ENCODE peak calls at places on chromosome 2, in seven cellular contexts. Y is SK-N-SH, J is GM12865, I is astrocyte of the spinal cord, K is fibroblast of pulmonary artery, D is choroid plexus epithelial cell, W is HCT116. B is an unnamed sample.

GRCh38 chr2:200223385-200223784 is 83.1 kb upstream of the SPATS2L start:
- DNase-seq in D (no peak), K (peak; percentile 27), Y (no peak), W (no peak), I (no peak), J (no peak), B (no peak)

GRCh38 chr2:10392100-10392499 is 56.0 kb downstream of the ODC1 start:
- DNase-seq in K (no peak), Y (no peak), D (no peak), W (no peak), J (no peak), I (no peak), B (no peak)

GRCh38 chr2:62724886-62725711 is 19.6 kb downstream of the EHBP1 start:
- DNase-seq in J (no peak), D (no peak), I (no peak), W (peak; percentile 22), Y (peak; percentile 45), K (no peak), B (peak; percentile 33)

GRCh38 chr2:134391751-134392160 is 137.9 kb downstream of the MGAT5 start:
- DNase-seq in W (peak; percentile 23), J (peak; percentile 55), D (peak; percentile 58), Y (no peak), K (no peak), I (no peak), B (peak; percentile 73)

GRCh38 chr2:217076651-217077232 is 216.9 kb upstream of the TNP1 start:
- DNase-seq in Y (no peak), D (no peak), J (no peak), W (no peak), I (no peak), K (no peak), B (no peak)

GRCh38 chr2:187775651-187776050 is 221.4 kb upstream of the TFPI start:
- DNase-seq in J (no peak), D (no peak), Y (no peak), K (no peak), W (no peak), I (no peak), B (peak; percentile 49)

GRCh38 chr2:233847248-233847898 is 7.0 kb downstream of the HJURP start:
- DNase-seq in K (no peak), D (no peak), I (no peak), Y (no peak), J (no peak), W (no peak), B (no peak)

GRCh38 chr2:32485399-32485798 is 128.6 kb downstream of the BIRC6 start:
- DNase-seq in W (no peak), J (no peak), D (peak; percentile 46), K (peak; percentile 16), Y (no peak), I (peak; percentile 74), B (no peak)

GRCh38 chr2:36812196-36812595 is 115.7 kb downstream of the VIT start:
- DNase-seq in K (peak; percentile 8), W (peak; percentile 22), D (no peak), Y (peak; percentile 53), J (no peak), I (no peak), B (no peak)

GRCh38 chr2:30971291-30972025 is 164.2 kb upstream of the CAPN13 start:
- DNase-seq in W (no peak), K (no peak), J (no peak), Y (no peak), I (no peak), D (no peak), B (no peak)

GRCh38 chr2:56505885-56506284 is 322.1 kb downstream of the CCDC85A start:
- DNase-seq in J (no peak), I (no peak), Y (no peak), K (no peak), D (no peak), W (no peak), B (peak; percentile 3)

GRCh38 chr2:115739574-115739973 is 1297.1 kb downstream of the DPP10 start:
- DNase-seq in K (no peak), Y (no peak), D (no peak), W (no peak), I (no peak), J (no peak), B (no peak)

GRCh38 chr2:162011718-162012564 is 62.1 kb downstream of the DPP4 start:
- DNase-seq in Y (no peak), W (no peak), K (no peak), J (no peak), D (no peak), I (no peak), B (no peak)

GRCh38 chr2:110827518-110827917 is 95.1 kb downstream of the ACOXL start:
- DNase-seq in I (no peak), D (no peak), J (no peak), K (no peak), Y (no peak), W (no peak), B (no peak)

GRCh38 chr2:73208258-73208657 is 5.8 kb upstream of the SMYD5 start:
- DNase-seq in Y (no peak), J (no peak), K (no peak), W (no peak), I (no peak), D (no peak), B (no peak)

GRCh38 chr2:66470199-66470598 is 35.3 kb downstream of the MEIS1 start:
- DNase-seq in D (no peak), W (no peak), Y (no peak), J (no peak), I (no peak), K (no peak), B (peak; percentile 56)

GRCh38 chr2:120419955-120420354 is 74.0 kb downstream of the INHBB start:
- DNase-seq in D (no peak), I (no peak), W (no peak), J (no peak), K (no peak), Y (no peak), B (no peak)

GRCh38 chr2:148603562-148603920 is 41.0 kb upstream of the EPC2 start:
- DNase-seq in W (no peak), I (no peak), J (peak; percentile 89), D (no peak), K (no peak), Y (no peak), B (no peak)

GRCh38 chr2:236073246-236073645 is 94.9 kb downstream of the GBX2 start:
- DNase-seq in J (no peak), Y (peak; percentile 79), I (no peak), K (no peak), W (no peak), D (no peak), B (no peak)

GRCh38 chr2:129188451-129188850 is 791.0 kb upstream of the RAB6C start:
- DNase-seq in K (no peak), W (no peak), I (no peak), Y (no peak), J (no peak), D (no peak), B (no peak)

GRCh38 chr2:129192117-129192516 is 787.3 kb upstream of the RAB6C start:
- DNase-seq in D (no peak), W (no peak), I (no peak), K (no peak), J (no peak), Y (peak; percentile 11), B (no peak)

GRCh38 chr2:129191530-129191929 is 787.9 kb upstream of the RAB6C start:
- DNase-seq in Y (no peak), J (no peak), D (no peak), W (no peak), K (no peak), I (no peak), B (peak; percentile 49)

GRCh38 chr2:129187379-129187778 is 792.1 kb upstream of the RAB6C start:
- DNase-seq in Y (no peak), W (no peak), J (no peak), D (no peak), I (no peak), K (no peak), B (no peak)

DNA sequence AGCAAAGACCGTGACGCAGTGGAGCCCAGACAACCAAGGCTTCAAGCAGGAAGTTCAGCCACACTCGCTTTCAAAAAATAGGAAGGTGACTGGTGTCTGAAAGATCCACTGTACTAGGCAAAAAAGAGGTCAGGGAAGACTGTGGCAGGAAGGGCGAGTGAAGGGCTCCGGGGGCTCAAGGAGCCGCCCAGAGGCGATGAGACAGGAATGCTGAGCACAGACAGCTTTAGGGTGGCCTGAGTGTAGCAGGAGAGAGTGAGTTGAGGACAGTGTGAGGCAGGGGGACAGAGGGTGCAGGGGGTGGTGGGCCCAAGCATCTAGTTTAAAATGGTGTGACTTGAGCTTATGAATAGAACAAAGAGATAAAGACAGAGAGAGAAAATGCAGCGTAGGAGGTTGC is 789.8 kb upstream of the RAB6C start:
- DNase-seq in W (no peak), D (no peak), J (no peak), K (no peak), I (no peak), Y (no peak), B (no peak)
- TF ChIP-seq CTCF in W (no peak), D (no peak), J (no peak), K (no peak), I (no peak), Y (no peak), B (no peak)

GRCh38 chr2:25756444-25757022 is 83.2 kb upstream of the DTNB start:
- DNase-seq in K (no peak), D (no peak), I (peak; percentile 16), J (no peak), Y (no peak), W (no peak), B (no peak)
- H3K4me3 ChIP-seq in K (no peak overlapping the region), D (no peak overlapping the region), I (no peak overlapping the region), J (no peak overlapping the region), Y (no peak overlapping the region), W (no peak overlapping the region), B (no peak overlapping the region)

GRCh38 chr2:43105586-43106562 is 120.5 kb downstream of the ZFP36L2 start:
- DNase-seq in Y (peak; percentile 68), K (peak; percentile 65), I (no peak), W (peak; percentile 4), J (peak; percentile 61), D (peak; percentile 63), B (peak; percentile 48)
- TF ChIP-seq CTCF in Y (peak; percentile 32), K (peak; percentile 48), I (peak; percentile 31), W (peak; percentile 33), J (peak; percentile 49), D (peak; percentile 59), B (peak; percentile 42)

GRCh38 chr2:59734743-59735142 is 818.7 kb downstream of the BCL11A start:
- DNase-seq in W (no peak), I (no peak), Y (no peak), K (no peak), J (no peak), D (no peak), B (no peak)

GRCh38 chr2:59741840-59742239 is 811.6 kb downstream of the BCL11A start:
- DNase-seq in D (no peak), I (no peak), Y (no peak), J (no peak), W (no peak), K (no peak), B (no peak)

GRCh38 chr2:59732861-59733603 is 820.4 kb downstream of the BCL11A start:
- DNase-seq in J (no peak), K (no peak), I (no peak), D (no peak), Y (no peak), W (no peak), B (no peak)

GRCh38 chr2:59733970-59734369 is 819.5 kb downstream of the BCL11A start:
- DNase-seq in K (no peak), W (no peak), Y (no peak), D (no peak), I (no peak), J (no peak), B (no peak)

DNA sequence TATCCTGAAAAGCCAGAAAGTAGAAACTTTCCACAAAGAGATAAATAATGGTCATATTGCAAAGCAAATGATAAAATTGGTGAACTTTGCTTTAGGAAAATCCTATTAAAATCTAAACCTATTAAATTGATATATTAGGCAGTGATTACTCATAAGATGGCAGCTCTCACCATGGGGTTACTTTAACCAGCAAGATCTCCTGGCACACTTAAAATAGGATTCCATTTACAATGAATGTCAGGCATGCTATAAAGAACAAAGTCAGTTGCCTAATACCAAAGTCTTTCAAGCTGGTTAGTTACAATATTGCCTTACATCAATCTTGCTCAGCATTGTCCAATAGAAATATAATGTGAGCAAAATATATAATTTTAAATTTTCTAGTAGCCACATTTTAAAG is 816.1 kb downstream of the BCL11A start:
- DNase-seq in Y (no peak), W (no peak), I (no peak), K (no peak), J (no peak), D (no peak), B (no peak)
- H3K4me3 ChIP-seq in Y (no peak overlapping the region), W (no peak overlapping the region), I (no peak overlapping the region), K (no peak overlapping the region), J (no peak overlapping the region), D (no peak overlapping the region), B (no peak overlapping the region)

B was measured in epithelial cell of esophagus.